ENCODE peak calls at places on chromosomes 5 and 9, in ten cellular contexts. Z, K, U, F, N, M, W, A, X and B are unnamed samples.

GRCh38 chr9:134964271-134964670 is 46.6 kb upstream of the FCN1 start:
- DNase-seq in Z (no peak), K (no peak), U (no peak), F (no peak), N (peak), M (no peak), W (no peak), A (peak), X (no peak), B (no peak)

GRCh38 chr9:128675382-128675781 is 13.6 kb upstream of the SET start:
- DNase-seq in Z (no peak), K (no peak), U (no peak), F (no peak), N (no peak), M (no peak), W (no peak), A (no peak), X (no peak), B (no peak)

GRCh38 chr5:38556115-38556598 is 289 bp downstream of the LIFR start:
- DNase-seq in Z (no peak), K (no peak), U (no peak), F (no peak), N (no peak), M (no peak), W (no peak), A (no peak), X (no peak), B (no peak)

GRCh38 chr9:122897969-122898368 is 7.2 kb downstream of the RC3H2 start:
- DNase-seq in Z (no peak), K (no peak), U (no peak), F (peak), N (no peak), M (no peak), W (no peak), A (no peak), X (no peak), B (no peak)

GRCh38 chr5:68950111-68950510 is 143.7 kb upstream of the SLC30A5 start:
- DNase-seq in Z (no peak), K (no peak), U (no peak), F (no peak), N (no peak), M (no peak), W (peak), A (no peak), X (no peak), B (no peak)

GRCh38 chr9:36832232-36832795 is 201.8 kb downstream of the PAX5 start:
- DNase-seq in Z (no peak), K (no peak), U (no peak), F (no peak), N (peak), M (no peak), W (no peak), A (no peak), X (no peak), B (no peak)

GRCh38 chr9:16985559-16986348 is 115.3 kb upstream of the BNC2 start:
- DNase-seq in Z (peak), K (peak), U (no peak), F (peak), N (peak), M (peak), W (no peak), A (no peak), X (peak), B (no peak)

GRCh38 chr9:122988919-122989614 is 44.4 kb upstream of the GPR21 start:
- DNase-seq in Z (no peak), K (no peak), U (peak), F (peak), N (no peak), M (no peak), W (no peak), A (no peak), X (no peak), B (no peak)

GRCh38 chr5:90657788-90658187 is 99.2 kb downstream of the ADGRV1 start:
- DNase-seq in Z (no peak), K (no peak), U (no peak), F (no peak), N (no peak), M (no peak), W (no peak), A (no peak), X (no peak), B (no peak)

GRCh38 chr9:98330831-98331230 is 75.4 kb upstream of the TBC1D2 start:
- DNase-seq in Z (no peak), K (no peak), U (no peak), F (peak), N (no peak), M (no peak), W (no peak), A (no peak), X (peak), B (no peak)

GRCh38 chr5:96562614-96563013 is 99.6 kb upstream of the CAST start:
- DNase-seq in Z (no peak), K (no peak), U (no peak), F (peak), N (no peak), M (no peak), W (no peak), A (no peak), X (no peak), B (no peak)

GRCh38 chr9:10613413-10613812 is 611 bp upstream of the PTPRD start:
- DNase-seq in Z (no peak), K (no peak), U (no peak), F (no peak), N (no peak), M (no peak), W (no peak), A (no peak), X (no peak), B (no peak)

GRCh38 chr9:83992407-83992806 is 11.8 kb downstream of the RMI1 start:
- DNase-seq in Z (peak), K (no peak), U (no peak), F (peak), N (no peak), M (no peak), W (no peak), A (no peak), X (no peak), B (no peak)

GRCh38 chr5:170612256-170612656 is 108.4 kb downstream of the KCNIP1 start:
- DNase-seq in Z (no peak), K (no peak), U (no peak), F (no peak), N (no peak), M (no peak), W (no peak), A (no peak), X (no peak), B (no peak)

GRCh38 chr5:170617519-170618218 is 113.8 kb downstream of the KCNIP1 start:
- DNase-seq in Z (no peak), K (no peak), U (no peak), F (no peak), N (no peak), M (no peak), W (no peak), A (no peak), X (no peak), B (no peak)

GRCh38 chr5:170619869-170620268 is 116.0 kb downstream of the KCNIP1 start:
- DNase-seq in Z (no peak), K (no peak), U (no peak), F (no peak), N (no peak), M (no peak), W (no peak), A (no peak), X (no peak), B (no peak)

GRCh38 chr5:170611446-170612088 is 107.7 kb downstream of the KCNIP1 start:
- DNase-seq in Z (no peak), K (no peak), U (no peak), F (no peak), N (no peak), M (no peak), W (peak), A (no peak), X (no peak), B (no peak)

DNA sequence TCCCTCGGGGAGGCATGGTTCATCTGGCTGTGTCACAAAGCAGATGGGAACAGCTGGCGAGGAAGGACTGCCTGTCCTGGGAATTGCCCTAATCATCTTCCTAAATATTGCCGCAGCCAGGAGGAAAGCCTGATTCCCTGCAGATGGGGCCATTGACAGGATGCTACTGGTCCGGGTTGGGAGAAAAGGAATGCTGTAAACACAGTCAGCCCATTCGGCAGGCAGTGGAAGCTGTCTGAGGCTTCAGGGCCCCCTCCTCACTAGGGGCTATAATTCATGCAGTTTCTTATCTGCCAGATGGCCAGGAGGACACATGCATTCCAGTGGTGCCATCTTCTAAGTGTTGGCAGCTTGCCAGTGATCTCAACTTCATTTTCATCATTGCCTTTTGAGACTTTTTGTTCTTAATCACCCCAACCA is 110.3 kb downstream of the KCNIP1 start:
- DNase-seq in Z (no peak), K (no peak), U (no peak), F (no peak), N (no peak), M (no peak), W (no peak), A (no peak), X (no peak), B (no peak)
- H3K4me3 ChIP-seq in Z (no peak), K (no peak), U (no peak), F (no peak), N (no peak), M (no peak), W (no peak), A (no peak), X (no peak), B (no peak)

GRCh38 chr5:123611407-123611709 is 99.4 kb downstream of the CSNK1G3 start:
- DNase-seq in Z (no peak), K (no peak), U (no peak), F (no peak), N (no peak), M (no peak), W (no peak), A (no peak), X (no peak), B (no peak)
- TF ChIP-seq CTCF in Z (no peak), K (no peak), U (no peak), F (no peak), N (no peak), M (no peak), W (no peak), A (no peak), X (no peak), B (no peak)

DNA sequence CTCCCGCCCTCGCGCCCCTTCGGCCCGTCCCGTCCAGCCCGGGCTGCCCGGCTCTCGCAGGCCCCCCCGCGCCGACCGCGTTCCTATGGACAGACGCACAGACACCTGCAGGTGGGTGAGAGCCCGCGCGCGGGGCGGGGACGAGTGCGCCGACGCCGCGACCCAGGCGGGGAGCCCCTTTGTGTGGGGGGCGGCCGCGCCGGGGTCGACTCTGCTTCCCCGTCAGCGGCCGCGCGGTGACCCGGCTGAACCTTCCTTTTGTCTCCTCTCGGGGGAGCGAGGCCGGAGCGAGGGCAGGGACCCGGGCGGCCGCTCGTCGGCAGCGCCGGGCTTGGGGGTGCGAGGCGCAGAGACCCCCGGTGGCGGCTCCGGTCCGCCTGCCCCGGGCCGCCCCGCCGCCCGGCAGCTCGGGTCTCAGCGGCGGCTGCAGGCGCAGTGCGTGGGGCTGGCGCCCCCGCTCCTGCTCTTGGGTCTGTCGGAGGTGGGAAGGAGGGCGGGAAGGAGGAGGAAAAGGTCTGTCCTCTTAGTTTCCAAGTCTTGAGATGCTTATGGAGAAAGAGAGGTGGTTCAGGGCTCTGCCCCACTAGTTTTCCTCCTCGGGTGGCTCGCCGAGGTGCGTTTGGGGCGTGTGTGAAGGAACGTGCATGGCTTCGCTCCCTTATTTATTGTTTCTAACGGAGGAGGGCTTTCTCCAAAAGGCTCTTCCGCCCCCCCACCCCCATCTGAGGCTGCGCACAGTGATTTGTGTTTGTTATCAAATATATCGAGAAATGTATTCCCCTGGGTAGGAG is 576 bp downstream of the KIAA1958 start:
- DNase-seq in Z (peak), K (peak), U (peak), F (peak), N (peak), M (peak), W (peak), A (peak), X (no peak), B (peak)
- H3K4me3 ChIP-seq in Z (peak), K (peak), U (peak), F (peak), N (peak), M (peak), W (peak), A (peak), X (peak), B (peak)

GRCh38 chr5:20972419-20972925 is 984.5 kb upstream of the CDH18 start:
- DNase-seq in Z (peak), K (no peak), U (peak), F (peak), N (peak), M (no peak), W (peak), A (no peak), X (no peak), B (no peak)
- TF ChIP-seq CTCF in Z (peak), K (peak), U (no peak), F (peak), N (no peak), M (no peak), W (peak), A (no peak), X (no peak), B (peak)

GRCh38 chr5:163645421-163646416 is 140.3 kb downstream of the MAT2B start:
- DNase-seq in Z (no peak), K (no peak), U (no peak), F (no peak), N (no peak), M (no peak), W (no peak), A (no peak), X (no peak), B (no peak)

DNA sequence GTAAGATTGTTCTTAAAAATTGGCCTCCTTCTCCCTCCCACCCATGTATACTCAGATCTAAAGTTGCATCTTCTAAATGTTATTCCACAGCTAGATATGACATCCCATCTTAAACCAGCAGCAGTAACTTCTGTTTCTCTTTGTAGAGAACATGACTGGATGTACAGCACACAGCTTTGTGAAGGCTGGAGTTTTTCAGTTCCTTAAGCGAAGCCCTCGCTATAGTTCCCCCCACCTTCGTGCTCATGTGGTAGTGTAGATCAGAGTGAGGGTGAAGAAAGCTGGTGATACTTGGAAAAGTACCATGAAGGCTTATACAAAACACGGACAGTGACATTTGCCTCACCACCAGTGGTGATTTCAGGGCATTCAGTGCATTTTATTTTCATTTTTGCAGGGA is 137.5 kb downstream of the MAT2B start:
- DNase-seq in Z (no peak), K (no peak), U (no peak), F (no peak), N (no peak), M (no peak), W (no peak), A (no peak), X (no peak), B (no peak)
- H3K4me3 ChIP-seq in Z (no peak), K (no peak), U (no peak), F (no peak), N (no peak), M (no peak), W (no peak), A (no peak), X (no peak), B (no peak)

GRCh38 chr9:133467101-133467500 is 7.3 kb downstream of the CACFD1 start:
- DNase-seq in Z (no peak), K (no peak), U (no peak), F (no peak), N (no peak), M (no peak), W (no peak), A (no peak), X (no peak), B (no peak)
- TF ChIP-seq CTCF in Z (no peak), K (no peak), U (no peak), F (no peak), N (no peak), M (no peak), W (peak), A (no peak), X (no peak), B (no peak)

GRCh38 chr5:35332551-35332950 is 102.3 kb upstream of the PRLR start:
- DNase-seq in Z (no peak), K (peak), U (no peak), F (no peak), N (no peak), M (peak), W (no peak), A (no peak), X (no peak), B (no peak)
- H3K4me3 ChIP-seq in Z (no peak), K (no peak), U (no peak), F (no peak), N (no peak), M (no peak), W (no peak), A (no peak), X (no peak), B (no peak)

DNA sequence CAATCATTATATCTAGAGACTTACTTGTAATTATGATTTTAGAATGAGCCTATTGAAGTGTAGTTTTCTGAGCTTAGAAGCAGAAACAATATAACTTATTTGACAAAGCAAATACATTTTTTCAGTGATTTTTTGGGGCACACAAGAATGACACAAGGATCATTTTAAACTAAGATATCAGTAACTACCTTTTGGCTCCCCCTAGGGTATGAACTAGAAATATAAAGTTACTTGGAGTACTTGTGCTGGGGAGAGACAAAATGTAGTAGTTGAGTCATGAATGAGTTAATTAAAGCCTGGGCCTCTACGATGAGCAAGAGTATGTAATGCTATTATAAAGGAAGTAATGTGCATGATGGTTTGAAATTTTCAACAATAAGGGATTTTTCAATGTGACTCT is 1244.1 kb upstream of the ACO1 start:
- DNase-seq in Z (peak), K (no peak), U (peak), F (peak), N (no peak), M (no peak), W (peak), A (no peak), X (no peak), B (peak)
- TF ChIP-seq CTCF in Z (peak), K (no peak), U (peak), F (peak), N (no peak), M (no peak), W (peak), A (no peak), X (no peak), B (peak)

GRCh38 chr9:20753761-20754160 is 69.7 kb downstream of the FOCAD start:
- DNase-seq in Z (no peak), K (no peak), U (no peak), F (peak), N (no peak), M (no peak), W (no peak), A (no peak), X (no peak), B (peak)
- H3K4me3 ChIP-seq in Z (no peak), K (no peak), U (no peak), F (no peak), N (no peak), M (no peak), W (no peak), A (no peak), X (no peak), B (no peak)

GRCh38 chr9:135989157-135989556 is 28.0 kb upstream of the UBAC1 start:
- DNase-seq in Z (no peak), K (no peak), U (no peak), F (no peak), N (no peak), M (no peak), W (no peak), A (no peak), X (no peak), B (no peak)
- TF ChIP-seq CTCF in Z (no peak), K (no peak), U (no peak), F (no peak), N (no peak), M (no peak), W (no peak), A (no peak), X (no peak), B (no peak)